ENCODE peak calls at places on chromosomes 3 and 15, in nine cellular contexts. X is nephron progenitor cell, A is NAMALWA, Z is NCI-H1105, G is HFFc6, E is fibroblast of pulmonary artery, R is ovary, C is GDM1, W is GM10248. U is an unnamed sample.

GRCh38 chr3:64114651-64115050 is 91.4 kb upstream of the PSMD6 start:
- DNase-seq in X (no peak), A (no peak), Z (no peak), G (no peak), E (no peak), R (no peak), C (no peak), W (no peak), U (no peak)

GRCh38 chr3:18813300-18813699 is 335.0 kb upstream of the KCNH8 start:
- DNase-seq in X (no peak), A (no peak), Z (no peak), G (no peak), E (no peak), R (no peak), C (no peak), W (no peak), U (no peak)

GRCh38 chr3:37907906-37908305 is 46.2 kb downstream of the CTDSPL start:
- DNase-seq in X (no peak), A (no peak), Z (no peak), G (no peak), E (no peak), R (no peak), C (peak), W (peak), U (no peak)

GRCh38 chr15:69337133-69337532 is 38.4 kb downstream of the PAQR5 start:
- DNase-seq in X (no peak), A (no peak), Z (no peak), G (peak), E (peak), R (no peak), C (no peak), W (no peak), U (no peak)

GRCh38 chr3:139425745-139426400 is 36.4 kb upstream of the COPB2 start:
- DNase-seq in X (no peak), A (no peak), Z (no peak), G (no peak), E (no peak), R (no peak), C (no peak), W (no peak), U (no peak)

GRCh38 chr3:184096811-184097378 is at the start of gene HTR3E:
- DNase-seq in X (no peak), A (no peak), Z (no peak), G (no peak), E (no peak), R (no peak), C (no peak), W (no peak), U (no peak)

GRCh38 chr3:114608293-114608692 is 314.5 kb downstream of the TIGIT start:
- DNase-seq in X (no peak), A (no peak), Z (no peak), G (peak), E (peak), R (no peak), C (no peak), W (no peak), U (no peak)

GRCh38 chr15:49915822-49916221 is 203.2 kb downstream of the ATP8B4 start:
- DNase-seq in X (no peak), A (no peak), Z (no peak), G (no peak), E (no peak), R (no peak), C (no peak), W (no peak), U (no peak)

GRCh38 chr3:157175678-157176077 is 15.7 kb upstream of the CCNL1 start:
- DNase-seq in X (peak), A (no peak), Z (peak), G (no peak), E (no peak), R (peak), C (no peak), W (peak), U (no peak)

GRCh38 chr15:39479916-39480315 is 101.0 kb upstream of the THBS1 start:
- DNase-seq in X (no peak), A (no peak), Z (no peak), G (no peak), E (no peak), R (no peak), C (no peak), W (no peak), U (no peak)

GRCh38 chr3:119588112-119588511 is 8.8 kb downstream of the ADPRH start:
- DNase-seq in X (no peak), A (peak), Z (no peak), G (no peak), E (no peak), R (no peak), C (no peak), W (no peak), U (no peak)

GRCh38 chr3:80785475-80785874 is 976.0 kb downstream of the GBE1 start:
- DNase-seq in X (no peak), A (peak), Z (no peak), G (no peak), E (peak), R (no peak), C (no peak), W (no peak), U (no peak)

GRCh38 chr3:66723231-66723630 is 222.4 kb upstream of the LRIG1 start:
- DNase-seq in X (no peak), A (no peak), Z (no peak), G (no peak), E (peak), R (no peak), C (no peak), W (no peak), U (no peak)

GRCh38 chr15:94701281-94701985 is 470.1 kb downstream of the MCTP2 start:
- DNase-seq in X (no peak), A (no peak), Z (no peak), G (no peak), E (no peak), R (no peak), C (no peak), W (no peak), U (no peak)

GRCh38 chr3:46090161-46090591 is 62.9 kb upstream of the XCR1 start:
- DNase-seq in X (no peak), A (no peak), Z (no peak), G (no peak), E (no peak), R (no peak), C (no peak), W (peak), U (no peak)

GRCh38 chr15:58877999-58878825 is 55.3 kb downstream of the SLTM start:
- DNase-seq in X (no peak), A (no peak), Z (no peak), G (no peak), E (no peak), R (no peak), C (no peak), W (no peak), U (no peak)

GRCh38 chr3:55826731-55827496 is 339.8 kb upstream of the WNT5A start:
- DNase-seq in X (no peak), A (no peak), Z (no peak), G (no peak), E (peak), R (no peak), C (no peak), W (no peak), U (no peak)

GRCh38 chr15:90650956-90651689 is 66.0 kb upstream of the BLM start:
- DNase-seq in X (no peak), A (no peak), Z (no peak), G (no peak), E (no peak), R (no peak), C (no peak), W (no peak), U (no peak)

GRCh38 chr15:59124261-59124660 is 19.3 kb downstream of the CCNB2 start:
- DNase-seq in X (no peak), A (no peak), Z (no peak), G (no peak), E (no peak), R (no peak), C (no peak), W (no peak), U (no peak)

GRCh38 chr3:54710954-54711353 is 216.9 kb downstream of the LRTM1 start:
- DNase-seq in X (no peak), A (no peak), Z (no peak), G (no peak), E (no peak), R (no peak), C (no peak), W (no peak), U (no peak)

GRCh38 chr15:42581272-42581730 is 5.9 kb downstream of the STARD9 start:
- DNase-seq in X (peak), A (peak), Z (peak), G (peak), E (peak), R (peak), C (peak), W (peak), U (no peak)

GRCh38 chr15:64536244-64536836 is 76.0 kb downstream of the ZNF609 start:
- DNase-seq in X (no peak), A (no peak), Z (no peak), G (peak), E (peak), R (no peak), C (no peak), W (no peak), U (no peak)